ENCODE peak calls at places on chromosomes 13 and 19, in five cellular contexts. R, Z, I, N and K are unnamed samples.

GRCh38 chr19:16834747-16835146 is 5.5 kb downstream of the SIN3B start:
- DNase-seq in R (no peak), Z (no peak), I (no peak), N (no peak), K (no peak)

GRCh38 chr13:41658057-41658642 is 200.8 kb downstream of the RGCC start:
- DNase-seq in R (peak), Z (no peak), I (no peak), N (no peak), K (no peak)

GRCh38 chr19:16654621-16655020 is 5.3 kb downstream of the SMIM7 start:
- DNase-seq in R (no peak), Z (no peak), I (no peak), N (no peak), K (no peak)

GRCh38 chr19:35978832-35979365 is 16.1 kb upstream of the SDHAF1 start:
- DNase-seq in R (no peak), Z (no peak), I (no peak), N (no peak), K (no peak)

GRCh38 chr13:34591801-34592454 is 350.1 kb upstream of the NBEA start:
- DNase-seq in R (no peak), Z (no peak), I (peak), N (peak), K (no peak)

GRCh38 chr19:14004619-14005380 is 1.3 kb downstream of the RFX1 start:
- DNase-seq in R (no peak), Z (peak), I (peak), N (peak), K (peak)

GRCh38 chr13:44879452-44880058 is 109.7 kb downstream of the NUFIP1 start:
- DNase-seq in R (peak), Z (no peak), I (no peak), N (no peak), K (no peak)

GRCh38 chr19:13959962-13960862 is 7.9 kb downstream of the DCAF15 start:
- DNase-seq in R (no peak), Z (no peak), I (no peak), N (no peak), K (no peak)

GRCh38 chr19:14556662-14557188 is 15.1 kb downstream of the NDUFB7 start:
- DNase-seq in R (peak), Z (peak), I (peak), N (peak), K (no peak)

GRCh38 chr13:81051873-81052272 is 710.9 kb upstream of the SPRY2 start:
- DNase-seq in R (no peak), Z (no peak), I (no peak), N (no peak), K (no peak)

GRCh38 chr19:17234911-17235617 is 9.0 kb downstream of the OCEL1 start:
- DNase-seq in R (peak), Z (peak), I (no peak), N (peak), K (no peak)

GRCh38 chr13:44068169-44068568 is 188.5 kb downstream of the LACC1 start:
- DNase-seq in R (peak), Z (no peak), I (no peak), N (no peak), K (no peak)

GRCh38 chr13:50679321-50679720 is 164.2 kb downstream of the DLEU7 start:
- DNase-seq in R (peak), Z (no peak), I (no peak), N (no peak), K (no peak)

GRCh38 chr13:75194717-75195116 is 287.3 kb downstream of the TBC1D4 start:
- DNase-seq in R (no peak), Z (no peak), I (no peak), N (no peak), K (no peak)

GRCh38 chr13:19961924-19962323 is 3.4 kb downstream of the ZMYM2 start:
- DNase-seq in R (no peak), Z (no peak), I (no peak), N (no peak), K (no peak)

GRCh38 chr19:33693678-33694077 is 71.9 kb downstream of the CHST8 start:
- DNase-seq in R (no peak), Z (no peak), I (no peak), N (no peak), K (no peak)

DNA sequence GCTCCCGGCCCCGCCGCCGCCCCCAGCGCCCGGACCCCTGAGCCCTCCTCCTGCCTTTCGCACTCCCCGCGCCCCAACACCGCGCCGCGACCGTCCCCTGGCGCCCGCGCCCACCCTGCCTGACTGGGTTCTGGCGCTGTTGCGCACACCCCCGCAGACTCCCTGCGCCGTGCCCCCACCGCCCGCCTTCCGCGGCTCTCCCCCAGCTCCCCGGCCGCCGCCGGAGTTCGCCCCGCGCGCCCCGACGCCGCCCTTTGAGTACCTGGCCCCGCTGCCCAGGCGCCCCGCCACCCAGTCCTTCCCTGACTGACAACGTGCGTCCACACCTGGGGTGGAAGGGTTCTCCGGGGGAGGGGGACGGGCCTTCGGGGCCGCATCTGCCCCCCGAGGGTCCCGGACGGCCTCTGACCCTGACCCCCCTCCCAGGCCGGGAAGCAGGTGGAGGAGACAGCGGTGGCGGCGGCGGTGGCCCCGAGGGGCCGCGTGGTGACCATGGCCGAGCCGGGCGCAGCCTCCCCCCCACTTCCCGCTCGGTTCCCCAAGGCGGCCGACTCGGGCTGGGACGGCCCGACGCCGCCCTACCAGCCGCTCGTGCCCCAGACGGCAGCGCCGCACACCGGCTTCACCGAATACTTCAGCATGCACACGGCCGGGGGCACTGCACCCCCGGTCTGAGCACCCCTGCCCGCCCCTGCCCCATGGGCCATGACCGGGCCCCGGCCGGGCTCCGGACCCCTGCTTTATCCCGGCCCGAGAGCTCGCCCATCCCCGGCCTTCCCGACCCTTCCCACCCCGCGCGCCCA is 1.4 kb upstream of the MEGF8 start:
- DNase-seq in R (no peak), Z (no peak), I (no peak), N (no peak), K (no peak)
- H3K4me3 ChIP-seq in R (no peak), Z (peak), I (peak), N (peak), K (peak)

DNA sequence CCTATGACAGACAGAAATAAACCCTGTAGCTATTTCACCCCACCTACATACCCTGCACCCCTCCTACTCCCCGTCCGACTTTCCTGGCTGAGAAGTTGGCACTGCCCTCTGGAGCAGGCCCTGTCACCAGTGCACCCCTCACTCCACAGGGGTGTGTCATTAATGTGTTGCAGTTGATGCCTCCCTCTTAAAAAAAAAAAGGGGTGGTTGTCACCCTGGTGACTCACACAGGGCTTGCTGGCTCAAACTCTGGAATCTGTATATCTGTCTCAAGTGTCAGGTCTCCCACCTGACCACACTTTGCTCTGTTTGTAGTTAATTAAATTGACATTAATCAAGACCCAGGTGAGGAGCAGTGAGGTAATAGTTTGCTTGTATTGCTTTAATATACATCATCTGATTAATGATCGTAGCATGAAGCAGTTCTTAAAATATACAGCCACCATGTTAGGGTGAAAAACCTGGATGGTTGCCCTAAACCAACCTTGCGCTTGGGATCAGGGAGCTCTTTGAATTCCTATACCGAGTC is 2.0 kb upstream of the GATAD2A start:
- DNase-seq in R (peak), Z (no peak), I (no peak), N (peak), K (no peak)
- H3K27ac ChIP-seq in R (no peak), Z (peak), I (peak), N (peak), K (peak)

DNA sequence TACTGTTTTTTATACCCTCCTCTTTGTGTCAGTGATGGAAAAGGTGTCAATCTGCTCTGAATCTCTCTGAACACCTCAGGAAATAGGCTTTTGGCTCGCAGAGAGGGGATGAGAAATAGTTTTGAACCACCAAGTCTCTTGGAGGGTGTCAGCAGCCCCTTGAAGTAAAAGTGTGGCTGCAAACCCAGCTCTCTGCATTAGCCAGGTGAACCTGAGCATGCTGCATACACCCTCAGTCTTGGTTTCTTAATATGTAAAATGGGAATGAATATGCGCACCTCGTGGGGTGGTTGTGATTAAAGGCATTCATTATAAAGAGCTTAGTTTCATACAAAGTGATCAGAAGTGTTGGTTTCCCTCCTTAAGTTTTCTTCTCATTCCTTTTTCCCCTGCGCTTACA is 1.4 kb upstream of the DHRS12 start:
- DNase-seq in R (no peak), Z (no peak), I (no peak), N (no peak), K (no peak)
- H3K4me3 ChIP-seq in R (no peak), Z (no peak), I (no peak), N (peak), K (peak)

GRCh38 chr19:46614114-46614701 is 10.7 kb downstream of the PTGIR start:
- DNase-seq in R (peak), Z (peak), I (peak), N (peak), K (no peak)
- H3K27ac ChIP-seq in R (no peak), Z (no peak), I (no peak), N (no peak), K (no peak)

DNA sequence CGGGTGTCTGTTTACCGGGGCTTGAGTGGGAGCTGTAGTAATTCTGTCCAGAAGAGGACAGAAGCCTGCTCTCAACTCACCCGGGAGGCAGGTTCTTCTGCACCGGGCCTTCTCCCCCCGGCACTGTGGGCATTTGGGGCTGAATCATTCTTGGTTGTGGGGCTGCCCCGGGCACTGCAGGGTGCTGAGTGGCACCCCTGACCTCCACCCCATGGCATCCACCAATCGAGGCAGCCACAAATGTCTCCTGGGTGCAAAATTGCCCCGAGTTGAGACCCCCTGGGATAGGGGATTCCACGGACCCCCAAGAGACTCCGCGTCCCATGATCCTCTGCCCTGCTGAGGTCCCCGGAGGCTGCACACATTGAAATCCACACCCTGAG is 68.8 kb downstream of the GNG7 start:
- DNase-seq in R (no peak), Z (no peak), I (no peak), N (no peak), K (no peak)
- H3K4me3 ChIP-seq in R (no peak), Z (peak), I (no peak), N (no peak), K (peak)

GRCh38 chr19:53612762-53613526 is 18.9 kb upstream of the DPRX start:
- DNase-seq in R (no peak), Z (no peak), I (no peak), N (no peak), K (no peak)
- H3K27ac ChIP-seq in R (no peak), Z (no peak), I (no peak), N (no peak), K (no peak)

GRCh38 chr13:56515441-56515840 is 625.3 kb upstream of the PRR20A start:
- DNase-seq in R (no peak), Z (no peak), I (no peak), N (no peak), K (no peak)
- H3K4me3 ChIP-seq in R (no peak), Z (no peak), I (no peak), N (no peak), K (no peak)

DNA sequence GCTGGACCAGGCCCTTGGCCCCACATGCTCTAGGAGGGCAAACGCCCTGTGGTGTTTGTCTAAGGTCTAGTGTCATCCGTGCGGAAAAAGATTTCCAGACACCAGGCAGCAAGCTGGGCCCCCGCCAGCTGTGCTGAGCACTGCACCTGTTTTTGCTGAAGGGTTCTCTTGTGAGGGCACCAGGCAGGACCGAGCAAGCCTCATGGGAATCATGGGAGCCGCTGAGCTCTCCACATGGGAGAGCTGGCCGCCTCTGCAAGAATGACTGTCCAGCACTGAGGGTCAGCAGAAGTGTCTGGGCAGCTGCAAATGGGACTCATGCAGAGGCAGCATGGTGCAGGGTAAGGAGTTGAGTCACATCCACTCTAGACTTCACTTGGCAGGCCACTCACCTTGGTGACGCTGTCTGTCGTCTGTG is 12.0 kb downstream of the B3GNT8 start:
- DNase-seq in R (no peak), Z (peak), I (peak), N (peak), K (no peak)
- H3K27ac ChIP-seq in R (no peak), Z (peak), I (peak), N (peak), K (no peak)

GRCh38 chr13:29850213-29850898 is at the start of gene UBL3:
- DNase-seq in R (peak), Z (peak), I (peak), N (peak), K (peak)
- H3K4me3 ChIP-seq in R (peak), Z (peak), I (peak), N (peak), K (peak)